ENCODE peak calls at places on chromosomes 12 and 14, in four cellular contexts. M is body of pancreas, C is neural progenitor cell, V is uterus. Q is an unnamed sample.

GRCh38 chr12:123897221-123897620 is 75.4 kb downstream of the CCDC92 start:
- DNase-seq in M (no peak), C (no peak), V (no peak), Q (no peak)

GRCh38 chr12:119589087-119589486 is 4.5 kb upstream of the TMEM233 start:
- DNase-seq in C (no peak), M (no peak), V (no peak), Q (no peak)

GRCh38 chr12:31951939-31952338 is 7.3 kb upstream of the RESF1 start:
- DNase-seq in V (no peak), M (no peak), C (no peak), Q (no peak)

GRCh38 chr12:70609739-70610491 is 27.3 kb downstream of the PTPRB start:
- DNase-seq in M (peak; percentile 25), V (peak; percentile 19), C (peak; percentile 66), Q (no peak)

GRCh38 chr12:6399884-6400670 is 16.1 kb downstream of the LTBR start:
- DNase-seq in M (no peak), C (no peak), V (no peak), Q (peak; percentile 64)

GRCh38 chr12:51884676-51885229 is 3.1 kb upstream of the ANKRD33 start:
- DNase-seq in C (no peak), V (no peak), M (no peak), Q (peak; percentile 82)

GRCh38 chr12:51392556-51393237 is 1.5 kb upstream of the GALNT6 start:
- DNase-seq in C (peak; percentile 71), V (no peak), M (peak; percentile 27), Q (no peak)

GRCh38 chr12:115213538-115213961 is 529.6 kb upstream of the TBX3 start:
- DNase-seq in V (no peak), M (no peak), C (peak; percentile 48), Q (no peak)

GRCh38 chr12:68356060-68356748 is 24.0 kb upstream of the MDM1 start:
- DNase-seq in C (no peak), M (no peak), V (no peak), Q (no peak)

GRCh38 chr14:38867561-38868150 is 235.4 kb downstream of the SEC23A start:
- DNase-seq in C (peak; percentile 92), V (peak; percentile 32), M (peak; percentile 80), Q (peak; percentile 76)

GRCh38 chr14:22978873-22979671 is 3.3 kb downstream of the AJUBA start:
- DNase-seq in V (no peak), C (no peak), M (no peak), Q (no peak)

GRCh38 chr14:60720391-60720790 is 3.8 kb downstream of the SIX4 start:
- DNase-seq in C (peak; percentile 68), V (no peak), M (no peak), Q (no peak)

GRCh38 chr14:60720962-60721330 is 3.2 kb downstream of the SIX4 start:
- DNase-seq in C (peak; percentile 30), V (no peak), M (no peak), Q (no peak)

GRCh38 chr14:60722163-60722835 is 1.9 kb downstream of the SIX4 start:
- DNase-seq in C (peak; percentile 86), M (peak; percentile 63), V (peak; percentile 22), Q (no peak)

GRCh38 chr14:60722836-60723217 is 1.3 kb downstream of the SIX4 start:
- DNase-seq in C (no peak), V (no peak), M (peak; percentile 33), Q (no peak)

DNA sequence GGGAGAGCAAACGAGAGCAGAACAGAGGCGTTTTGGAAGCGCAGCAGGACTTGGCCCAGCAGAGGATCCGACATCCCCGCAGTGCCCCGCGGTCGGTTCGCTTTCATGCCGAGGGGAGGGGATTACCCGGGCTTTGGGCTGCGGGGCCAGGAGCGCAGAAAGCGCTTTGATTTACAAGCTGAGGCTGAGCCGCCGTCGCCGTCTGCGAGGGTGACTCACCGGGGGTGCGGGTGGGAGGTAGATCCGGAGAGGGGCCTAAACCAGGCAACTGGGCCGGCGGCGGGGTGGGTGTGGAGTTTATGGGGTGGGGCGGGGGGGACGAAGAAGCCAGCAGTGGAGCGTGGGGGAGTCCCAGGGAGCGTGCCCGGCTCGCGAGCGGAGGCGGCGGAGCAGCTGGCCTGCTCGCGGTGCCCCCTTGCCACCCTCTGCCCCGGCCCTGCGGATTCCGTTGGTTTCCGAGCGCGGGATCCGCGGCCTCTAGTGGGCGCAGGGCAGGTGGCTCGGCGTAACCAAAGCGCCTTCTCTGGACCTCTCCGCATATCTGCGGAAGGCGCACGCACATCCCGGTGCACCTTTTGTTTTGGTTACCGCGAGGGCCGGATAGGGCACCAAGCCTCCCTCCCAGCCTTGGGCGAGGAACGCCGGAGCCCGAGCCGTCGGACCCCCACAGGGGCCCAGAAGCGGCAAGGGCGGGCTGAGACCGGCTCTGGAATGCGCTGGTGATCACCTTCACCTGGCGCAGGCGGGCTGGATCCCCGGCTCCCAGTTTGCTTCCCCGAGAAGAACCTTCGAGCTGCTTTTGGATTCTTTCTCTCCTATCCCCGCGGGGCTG is 2.6 kb downstream of the SIX4 start:
- DNase-seq in V (peak; percentile 42), C (peak; percentile 82), M (peak; percentile 46), Q (no peak)
- TF ChIP-seq CTCF in V (no peak), C (peak; percentile 52), M (peak; percentile 43), Q (peak; percentile 32)

GRCh38 chr14:74244115-74244514 is 4.9 kb downstream of the VSX2 start:
- DNase-seq in M (no peak), V (no peak), C (peak; percentile 56), Q (no peak)
- TF ChIP-seq CTCF in M (no peak), V (no peak), C (peak; percentile 35), Q (no peak)

GRCh38 chr12:73947627-73948026 is 590.0 kb upstream of the ATXN7L3B start:
- DNase-seq in M (no peak), C (no peak), V (no peak), Q (no peak)

GRCh38 chr12:73950506-73950905 is 587.1 kb upstream of the ATXN7L3B start:
- DNase-seq in C (peak; percentile 36), M (no peak), V (no peak), Q (no peak)

GRCh38 chr12:73952304-73952703 is 585.3 kb upstream of the ATXN7L3B start:
- DNase-seq in M (no peak), C (no peak), V (no peak), Q (no peak)
- TF ChIP-seq CTCF in M (no peak), C (no peak), V (no peak), Q (no peak)

GRCh38 chr12:105587237-105587636 is 256.7 kb downstream of the C12orf75 start:
- DNase-seq in C (no peak), M (no peak), V (no peak), Q (no peak)

GRCh38 chr12:105580841-105581352 is 250.4 kb downstream of the C12orf75 start:
- DNase-seq in M (no peak), C (no peak), V (peak; percentile 30), Q (no peak)

DNA sequence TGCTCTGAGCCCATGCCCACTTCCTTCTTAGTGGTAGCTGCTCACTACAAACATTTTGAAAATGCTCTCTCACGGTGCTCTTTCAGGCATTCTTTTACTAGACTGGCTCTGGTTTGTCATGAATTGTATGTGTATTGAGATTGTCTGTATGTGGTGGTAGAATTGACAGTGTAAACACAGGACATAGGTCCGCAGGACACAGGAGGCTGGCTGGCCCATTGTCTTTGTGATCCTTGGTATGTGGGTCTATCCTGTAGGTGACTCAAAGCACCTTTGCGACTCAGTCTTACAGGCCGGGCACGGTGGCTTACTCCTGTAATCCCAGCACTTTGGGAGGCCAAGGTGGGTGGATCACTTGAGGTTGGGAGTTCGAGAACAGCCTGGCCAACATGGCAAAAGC is 250.9 kb downstream of the C12orf75 start:
- DNase-seq in V (no peak), C (no peak), M (no peak), Q (no peak)
- TF ChIP-seq CTCF in V (no peak), C (no peak), M (no peak), Q (no peak)

DNA sequence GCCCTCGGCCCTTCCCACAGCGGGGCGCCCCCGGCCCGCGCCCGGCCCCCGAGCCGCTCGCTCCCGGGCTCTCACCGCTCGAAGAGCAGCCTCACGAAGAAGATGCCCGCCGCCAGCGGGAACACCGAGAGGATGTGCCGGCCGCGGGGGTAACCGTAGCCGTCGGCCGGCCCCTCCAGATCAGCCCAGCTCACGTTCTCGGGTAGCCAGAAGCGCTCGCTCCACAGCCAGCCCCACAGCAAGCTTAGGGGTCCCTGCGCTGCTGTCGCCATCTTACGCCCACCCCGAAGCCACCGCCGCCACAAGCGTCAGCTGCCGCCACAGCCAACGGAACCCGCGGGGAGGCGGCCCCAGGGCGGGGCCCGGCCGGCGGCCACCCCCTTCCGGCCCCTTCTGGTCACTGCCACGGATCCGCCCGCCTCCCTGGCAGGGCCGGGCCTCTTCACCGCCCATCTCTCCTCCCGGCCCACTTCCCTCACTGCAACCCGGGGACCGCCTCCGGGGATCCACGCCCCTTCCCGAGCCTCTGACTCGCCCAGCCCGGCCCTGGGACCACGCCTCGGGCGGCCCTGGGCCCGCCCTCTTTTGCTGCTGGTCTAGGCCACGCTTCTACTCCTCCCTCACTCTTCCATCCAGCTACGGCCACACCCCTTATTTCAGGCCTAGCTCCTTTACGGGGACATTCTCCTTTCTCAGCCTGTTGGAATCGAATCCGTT is at the start of gene CERS5:
- DNase-seq in V (peak; percentile 99), C (peak; percentile 99), M (peak; percentile 99), Q (peak; percentile 95)
- TF ChIP-seq CTCF in V (peak; percentile 31), C (peak; percentile 20), M (peak; percentile 28), Q (no peak)

DNA sequence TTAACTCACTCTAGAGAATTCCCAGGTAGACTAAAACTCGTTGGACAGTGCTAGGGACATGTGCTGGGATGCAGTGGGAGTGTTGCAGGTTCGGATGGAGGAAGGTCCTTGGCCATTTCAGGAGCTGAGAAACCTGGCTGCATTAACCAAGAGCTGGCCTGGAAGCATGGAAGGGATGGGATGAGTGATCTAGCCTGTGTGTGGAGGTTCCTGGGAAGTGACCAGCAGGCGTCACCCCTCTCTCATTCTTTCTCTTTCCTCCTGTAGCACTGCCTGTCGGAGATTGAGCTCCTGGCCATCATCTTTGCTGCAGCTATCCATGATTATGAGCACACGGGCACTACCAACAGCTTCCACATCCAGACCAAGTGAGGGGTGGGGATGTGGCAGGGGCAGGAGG is 15.6 kb downstream of the PPP1R1A start:
- DNase-seq in C (no peak), V (no peak), M (no peak), Q (no peak)
- TF ChIP-seq CTCF in C (peak; percentile 26), V (no peak), M (no peak), Q (peak; percentile 1)

GRCh38 chr14:69693145-69693544 is 73.8 kb upstream of the SRSF5 start:
- DNase-seq in M (peak; percentile 48), V (no peak), C (peak; percentile 34), Q (no peak)
- TF ChIP-seq CTCF in M (no peak), V (no peak), C (no peak), Q (no peak)

GRCh38 chr14:46672128-46672527 is 20.5 kb upstream of the RPL10L start:
- DNase-seq in M (no peak), V (no peak), C (no peak), Q (no peak)
- TF ChIP-seq CTCF in M (no peak), V (no peak), C (no peak), Q (no peak)

GRCh38 chr14:102086972-102087761 is at the start of gene HSP90AA1:
- DNase-seq in V (peak; percentile 95), C (peak; percentile 98), M (peak; percentile 95), Q (no peak)
- TF ChIP-seq CTCF in V (peak; percentile 19), C (no peak), M (peak; percentile 25), Q (peak; percentile 15)